ENCODE peak calls at places on chromosomes 3 and 15, in ten cellular contexts. Z is heart right ventricle, J is right lobe of liver, G is hepatocyte, D is SJSA1, W is IMR-90, Y is AG04450, Q is ascending aorta, O is lower lobe of right lung, B is HCT116. V is an unnamed sample.
A peak's percentile ranks its signal among the peaks of the same experiment; 100 is the strongest.

GRCh38 chr3:119829431-119829830 is 47.5 kb downstream of the NR1I2 start:
- DNase-seq in Z (no peak), D (no peak), W (no peak), B (no peak), G (no peak), J (no peak), O (no peak), Q (no peak), Y (no peak), V (no peak)

GRCh38 chr15:63292771-63293170 is 15.4 kb downstream of the APH1B start:
- DNase-seq in Q (no peak), W (peak; percentile 52), J (no peak), B (no peak), Y (no peak), O (no peak), D (no peak), G (no peak), Z (no peak), V (no peak)

GRCh38 chr3:113773381-113773780 is 26.5 kb downstream of the ATP6V1A start:
- DNase-seq in W (peak; percentile 91), D (no peak), J (no peak), G (no peak), O (no peak), Q (no peak), Z (no peak), Y (peak; percentile 74), B (no peak), V (no peak)

GRCh38 chr3:10088256-10088655 is 19.8 kb downstream of the FANCD2OS start:
- DNase-seq in W (no peak), Q (no peak), G (no peak), J (no peak), Z (no peak), Y (no peak), D (no peak), B (no peak), O (no peak), V (no peak)

GRCh38 chr3:137514853-137515252 is 249.3 kb upstream of the SOX14 start:
- DNase-seq in Y (no peak), Z (no peak), G (no peak), O (no peak), B (no peak), Q (no peak), D (no peak), J (no peak), W (no peak), V (no peak)

GRCh38 chr3:65875395-65876027 is 163.2 kb downstream of the MAGI1 start:
- DNase-seq in Z (no peak), W (no peak), B (no peak), O (no peak), D (no peak), J (no peak), Q (no peak), Y (no peak), G (no peak), V (no peak)

GRCh38 chr3:48929358-48930035 is 10.9 kb downstream of the ARIH2 start:
- DNase-seq in Q (no peak), J (no peak), B (no peak), G (no peak), Y (no peak), Z (no peak), D (no peak), O (no peak), W (peak; percentile 15), V (peak; percentile 10)

GRCh38 chr15:92149029-92149428 is 244.7 kb upstream of the ST8SIA2 start:
- DNase-seq in J (no peak), G (no peak), D (no peak), Y (no peak), Z (no peak), W (peak; percentile 15), O (no peak), B (no peak), Q (no peak), V (no peak)

GRCh38 chr15:101684384-101684783 is 32.2 kb upstream of the TM2D3 start:
- DNase-seq in W (peak; percentile 82), D (peak; percentile 82), G (peak; percentile 69), Q (no peak), B (no peak), Z (no peak), O (no peak), J (no peak), Y (peak; percentile 32), V (no peak)

GRCh38 chr15:65595960-65596359 is 15.0 kb downstream of the INTS14 start:
- DNase-seq in Z (no peak), G (no peak), J (no peak), W (no peak), O (no peak), Q (no peak), B (no peak), D (no peak), Y (no peak), V (peak; percentile 29)

GRCh38 chr15:101198031-101198430 is 53.8 kb downstream of the CHSY1 start:
- DNase-seq in Z (no peak), W (no peak), G (no peak), Q (no peak), B (no peak), J (no peak), O (no peak), D (no peak), Y (no peak), V (peak; percentile 60)

GRCh38 chr3:138686771-138687221 is 78.2 kb downstream of the FAIM start:
- DNase-seq in D (no peak), Z (no peak), J (no peak), O (no peak), W (peak; percentile 89), G (peak; percentile 21), B (no peak), Q (no peak), Y (peak; percentile 45), V (peak; percentile 91)

GRCh38 chr15:60009581-60010379 is 5.7 kb downstream of the FOXB1 start:
- DNase-seq in Q (no peak), O (no peak), Z (no peak), Y (no peak), D (no peak), J (no peak), G (no peak), W (no peak), B (no peak), V (no peak)

DNA sequence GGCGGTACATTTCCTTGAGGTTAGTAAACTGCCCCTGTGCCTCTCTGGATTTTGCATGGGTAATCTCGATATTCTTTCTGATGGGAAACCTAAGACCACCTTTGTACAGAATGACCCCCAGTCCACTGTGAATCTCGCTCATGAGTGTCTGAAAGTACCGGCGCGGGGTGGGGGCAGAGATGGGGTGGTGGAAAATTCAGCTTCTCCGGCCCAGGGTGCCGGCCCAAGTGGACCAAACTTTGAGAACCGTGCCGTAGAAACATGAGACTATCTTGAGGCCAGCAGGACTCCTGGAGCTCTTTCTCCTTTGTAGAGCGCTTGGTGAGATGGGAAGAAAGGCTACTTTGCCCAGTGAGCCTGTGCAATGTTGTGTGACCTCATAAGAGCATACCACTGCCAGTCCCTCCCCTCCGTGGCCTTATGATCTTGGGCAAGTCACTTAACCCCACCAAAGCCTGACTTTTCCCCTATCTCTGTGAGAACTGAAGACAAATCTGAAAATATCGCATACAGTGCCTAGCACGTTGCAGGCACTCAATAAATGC is 40.3 kb upstream of the VEPH1 start:
- DNase-seq in G (no peak), Q (no peak), D (no peak), J (no peak), O (no peak), W (no peak), Z (no peak), Y (no peak), B (no peak), V (no peak)
- H3K4me3 ChIP-seq in G (peak overlapping the region; percentile 33), Q (peak overlapping the region; percentile 51), D (no peak overlapping the region), J (no peak overlapping the region), O (peak overlapping the region; percentile 47), W (peak overlapping the region; percentile 43), Z (peak overlapping the region; percentile 54), Y (peak overlapping the region; percentile 60), B (no peak overlapping the region), V (no peak overlapping the region)

DNA sequence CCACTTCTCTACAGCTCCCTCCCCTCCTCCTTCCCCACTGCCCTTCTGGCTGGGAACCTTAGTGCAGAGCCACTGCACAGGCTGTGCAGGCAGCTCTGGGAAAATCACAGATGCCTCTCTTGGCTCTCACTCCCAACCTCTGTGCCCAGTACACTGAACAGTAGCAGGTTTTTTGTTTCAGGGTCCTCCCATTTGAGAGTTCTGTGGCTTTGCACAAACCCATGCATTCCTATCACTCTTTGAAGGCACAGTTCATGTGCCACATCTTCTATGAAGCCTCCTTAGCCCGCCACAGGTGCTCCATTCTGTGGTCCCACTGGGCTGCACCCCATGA is 103.9 kb downstream of the SNRK start:
- DNase-seq in Q (no peak), W (no peak), J (no peak), D (no peak), Z (no peak), Y (no peak), B (no peak), O (no peak), G (no peak), V (no peak)
- H3K27me3 ChIP-seq in Q (no peaks in the 10 kb centered on the region), W (no peaks in the 10 kb centered on the region), J (no peaks in the 10 kb centered on the region), D (no peaks in the 10 kb centered on the region), Z (no peaks in the 10 kb centered on the region), Y (no peaks in the 10 kb centered on the region), B (no peaks in the 10 kb centered on the region), O (no peaks in the 10 kb centered on the region), G (no peaks in the 10 kb centered on the region), V (no peaks in the 10 kb centered on the region)

DNA sequence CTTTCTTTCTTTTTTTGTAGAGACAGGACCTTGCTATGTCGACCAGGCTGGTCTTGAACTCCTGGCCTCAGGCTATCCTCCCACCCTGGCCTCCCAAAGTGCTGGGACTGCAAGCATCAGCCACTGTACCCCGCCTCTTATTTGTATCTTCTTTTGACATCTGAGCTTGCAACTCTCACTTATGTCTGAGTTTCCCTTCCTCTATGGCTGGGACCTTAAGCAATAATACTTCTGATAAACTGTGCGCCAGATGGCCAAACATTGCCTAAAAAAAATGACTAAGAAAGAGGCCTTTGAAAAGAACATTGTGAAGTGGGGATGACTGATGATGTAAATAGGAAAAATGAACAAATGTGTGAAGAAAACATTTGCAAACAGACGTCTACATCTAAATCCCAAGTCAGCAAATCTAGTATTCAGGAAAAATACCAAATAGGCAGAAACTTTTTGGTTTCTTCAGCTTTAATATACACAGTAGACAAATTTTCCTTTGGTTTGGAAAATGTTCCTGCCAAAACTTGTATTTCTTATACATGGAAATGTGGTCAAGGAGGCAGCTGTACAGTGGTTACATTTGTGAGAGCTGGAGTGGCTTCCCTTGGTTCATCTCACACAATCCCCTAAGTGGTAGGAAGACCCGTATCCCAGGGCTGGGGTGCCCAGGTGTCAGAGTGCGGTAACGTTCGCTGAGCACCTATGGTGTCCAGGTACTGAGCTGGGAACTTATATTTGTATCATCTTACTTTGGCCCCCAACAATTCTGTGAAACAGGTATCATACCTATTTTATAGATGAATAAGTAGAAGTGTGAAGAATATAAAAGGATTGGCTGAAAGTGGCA is 11.6 kb upstream of the TFRC start:
- DNase-seq in Y (no peak), D (no peak), Z (no peak), B (no peak), G (peak; percentile 35), O (no peak), W (peak; percentile 28), Q (no peak), J (no peak), V (no peak)
- H3K27ac ChIP-seq in Y (no peak overlapping the region), D (no peak overlapping the region), Z (no peak overlapping the region), B (no peak overlapping the region), G (peak overlapping the region; percentile 66), O (peak overlapping the region; percentile 4), W (no peak overlapping the region), Q (no peak overlapping the region), J (no peak overlapping the region), V (no peak overlapping the region)

DNA sequence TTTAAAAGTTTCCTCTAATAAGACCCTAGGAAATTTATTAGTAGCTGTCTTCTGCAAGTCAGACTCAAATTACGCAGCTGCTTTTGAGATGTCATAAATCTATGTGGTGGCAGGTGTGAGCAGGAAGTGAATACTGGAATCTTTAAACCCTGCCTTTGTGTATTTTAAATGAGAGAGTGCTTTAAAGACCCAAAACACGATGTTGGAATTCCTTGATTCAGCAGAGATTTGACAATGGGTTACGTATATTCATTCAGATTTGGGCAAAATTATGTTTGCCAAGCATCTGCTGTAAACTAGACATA is 160.1 kb downstream of the RBMS3 start:
- DNase-seq in O (no peak), G (peak; percentile 16), D (no peak), Y (no peak), Q (no peak), W (no peak), Z (no peak), B (no peak), J (no peak), V (peak; percentile 13)
- H3K4me3 ChIP-seq in O (peak overlapping the region; percentile 35), G (peak overlapping the region; percentile 31), D (no peak overlapping the region), Y (no peak overlapping the region), Q (no peak overlapping the region), W (no peak overlapping the region), Z (no peak overlapping the region), B (no peak overlapping the region), J (no peak overlapping the region), V (peak overlapping the region; percentile 56)